ENCODE peak calls at places on chromosomes 5 and 9, in four cellular contexts. A, Z, B and O are unnamed samples.

GRCh38 chr9:127162046-127162445 is 39.6 kb upstream of the ANGPTL2 start:
- DNase-seq in A (peak; percentile 49), Z (no peak), B (no peak), O (no peak)

GRCh38 chr5:167463939-167464338 is 827.5 kb upstream of the WWC1 start:
- DNase-seq in B (no peak), A (no peak), Z (no peak), O (no peak)

GRCh38 chr5:149654282-149654681 is 73.0 kb downstream of the ARHGEF37 start:
- DNase-seq in Z (no peak), A (no peak), B (peak; percentile 35), O (no peak)

GRCh38 chr5:131281133-131281867 is 17.4 kb downstream of the CDC42SE2 start:
- DNase-seq in B (no peak), A (no peak), Z (no peak), O (no peak)

GRCh38 chr9:93025736-93026135 is 32.8 kb upstream of the SUSD3 start:
- DNase-seq in B (no peak), A (no peak), Z (no peak), O (no peak)

GRCh38 chr5:172721455-172722308 is 49.3 kb downstream of the DUSP1 start:
- DNase-seq in B (no peak), A (no peak), Z (no peak), O (no peak)

GRCh38 chr9:84659273-84659672 is 10.3 kb upstream of the NTRK2 start:
- DNase-seq in B (no peak), A (no peak), Z (no peak), O (no peak)

GRCh38 chr5:110900829-110901228 is 162.0 kb downstream of the SLC25A46 start:
- DNase-seq in Z (no peak), B (no peak), A (no peak), O (no peak)

GRCh38 chr9:37902804-37903580 is 935 bp downstream of the SLC25A51 start:
- DNase-seq in B (no peak), Z (peak; percentile 23), A (no peak), O (no peak)

GRCh38 chr5:161311965-161312364 is 234.6 kb downstream of the GABRB2 start:
- DNase-seq in B (no peak), Z (no peak), A (no peak), O (no peak)

GRCh38 chr9:135520916-135521607 is at the start of gene LCN1:
- DNase-seq in Z (no peak), A (peak; percentile 74), B (peak; percentile 27), O (no peak)

GRCh38 chr9:68501159-68501506 is 39.5 kb downstream of the TMEM252 start:
- DNase-seq in Z (no peak), A (no peak), B (no peak), O (no peak)

GRCh38 chr5:143145388-143145787 is 258.1 kb downstream of the NR3C1 start:
- DNase-seq in A (no peak), B (no peak), Z (no peak), O (no peak)

GRCh38 chr5:142922223-142922952 is 152.2 kb downstream of the ARHGAP26 start:
- DNase-seq in Z (no peak), A (no peak), B (no peak), O (no peak)